ENCODE peak calls at places on chromosome 9, in seven cellular contexts. T is H54; L is mucosa of descending colon; G is T-helper 1 cell; D is activated naive CD8-positive, alpha-beta T cell treated with anti-CD3 and anti-CD28 coated beads, Interleukin-2, amount 50 U/mL, for 24 hours; X is midbrain; Y is naive thymus-derived CD8-positive, alpha-beta T cell. H is an unnamed sample.

GRCh38 chr9:784202-784601 is 57.3 kb upstream of the DMRT1 start:
- DNase-seq in T (no peak), L (no peak), G (no peak), D (no peak), X (no peak), Y (no peak), H (no peak)

GRCh38 chr9:95177617-95178016 is 139.9 kb downstream of the FANCC start:
- DNase-seq in T (no peak), L (no peak), G (no peak), D (no peak), X (no peak), Y (no peak), H (no peak)

GRCh38 chr9:35294066-35294465 is 132.3 kb downstream of the UNC13B start:
- DNase-seq in T (no peak), L (no peak), G (no peak), D (no peak), X (no peak), Y (no peak), H (no peak)

GRCh38 chr9:77714077-77714549 is 66.0 kb upstream of the GNA14 start:
- DNase-seq in T (no peak), L (no peak), G (no peak), D (no peak), X (no peak), Y (no peak), H (no peak)

GRCh38 chr9:70510157-70510770 is 95.8 kb upstream of the KLF9 start:
- DNase-seq in T (peak; percentile 45), L (peak; percentile 65), G (no peak), D (peak; percentile 63), X (no peak), Y (no peak), H (peak; percentile 40)

GRCh38 chr9:113125636-113126035 is 25.2 kb upstream of the SLC31A2 start:
- DNase-seq in T (no peak), L (no peak), G (no peak), D (no peak), X (no peak), Y (no peak), H (no peak)

GRCh38 chr9:6247266-6247665 is 31.7 kb downstream of the IL33 start:
- DNase-seq in T (no peak), L (no peak), G (no peak), D (no peak), X (no peak), Y (no peak), H (peak; percentile 39)

GRCh38 chr9:96222132-96222531 is 79.8 kb downstream of the HSD17B3 start:
- DNase-seq in T (peak; percentile 77), L (no peak), G (no peak), D (no peak), X (no peak), Y (no peak), H (no peak)

GRCh38 chr9:89204811-89205210 is 26.2 kb upstream of the SHC3 start:
- DNase-seq in T (no peak), L (no peak), G (no peak), D (no peak), X (no peak), Y (no peak), H (no peak)

GRCh38 chr9:108297025-108297424 is 558.8 kb downstream of the ACTL7B start:
- DNase-seq in T (no peak), L (no peak), G (no peak), D (no peak), X (no peak), Y (no peak), H (peak; percentile 48)

GRCh38 chr9:112754578-112754977 is 4.0 kb downstream of the SNX30 start:
- DNase-seq in T (no peak), L (no peak), G (peak; percentile 8), D (peak; percentile 27), X (no peak), Y (peak; percentile 56), H (peak; percentile 65)

H was measured in fibroblast of pulmonary artery.